ENCODE peak calls at places on chromosomes 16 and 17, in eight cellular contexts. H, Y, L, P, A, G, S and B are unnamed samples.

GRCh38 chr16:86396318-86396882 is 113.9 kb upstream of the FOXF1 start:
- DNase-seq in L (no peak), H (no peak), Y (no peak), P (peak; percentile 78), S (no peak), A (no peak), G (peak; percentile 55), B (no peak)

GRCh38 chr17:16273499-16273898 is 56.5 kb downstream of the PIGL start:
- DNase-seq in L (no peak), A (no peak), Y (no peak), S (no peak), G (no peak), H (no peak), P (peak; percentile 61), B (no peak)

GRCh38 chr17:74215332-74215727 is 2.0 kb downstream of the TTYH2 start:
- DNase-seq in H (no peak), Y (no peak), A (no peak), G (no peak), L (no peak), P (no peak), S (peak; percentile 60), B (no peak)

GRCh38 chr17:13728751-13729150 is 127.0 kb upstream of the HS3ST3A1 start:
- DNase-seq in Y (no peak), P (peak; percentile 56), L (no peak), H (no peak), S (no peak), G (no peak), A (no peak), B (no peak)

GRCh38 chr17:79531696-79532095 is 79.2 kb downstream of the RBFOX3 start:
- DNase-seq in A (no peak), H (no peak), G (no peak), L (no peak), S (no peak), P (no peak), Y (no peak), B (no peak)

GRCh38 chr17:45305532-45306087 is 11.2 kb downstream of the MAP3K14 start:
- DNase-seq in Y (no peak), L (no peak), S (no peak), P (peak; percentile 47), G (no peak), H (no peak), A (no peak), B (no peak)

GRCh38 chr16:3152273-3153076 is 17.6 kb downstream of the ZNF213 start:
- DNase-seq in Y (peak; percentile 68), P (peak; percentile 90), G (peak; percentile 93), H (peak; percentile 93), A (peak; percentile 86), L (peak; percentile 59), S (peak; percentile 85), B (peak; percentile 97)

GRCh38 chr17:67994827-67995567 is 1.3 kb downstream of the C17orf58 start:
- DNase-seq in Y (no peak), P (peak; percentile 88), L (no peak), H (no peak), S (no peak), A (no peak), G (no peak), B (no peak)

GRCh38 chr17:82008258-82008940 is 14.3 kb downstream of the CENPX start:
- DNase-seq in G (no peak), P (no peak), A (no peak), L (no peak), S (no peak), Y (no peak), H (no peak), B (no peak)

GRCh38 chr17:27783951-27784350 is 16.4 kb downstream of the NOS2 start:
- DNase-seq in S (no peak), P (peak; percentile 4), A (no peak), L (no peak), G (no peak), H (no peak), Y (no peak), B (no peak)

GRCh38 chr17:81586096-81586495 is 33.9 kb upstream of the FAAP100 start:
- DNase-seq in H (no peak), P (no peak), A (no peak), G (no peak), L (no peak), S (no peak), Y (no peak), B (no peak)

GRCh38 chr17:62716834-62717588 is 89.5 kb downstream of the MRC2 start:
- DNase-seq in G (no peak), S (no peak), P (no peak), H (no peak), L (no peak), A (no peak), Y (no peak), B (no peak)

GRCh38 chr17:50209472-50210248 is 8.2 kb upstream of the COL1A1 start:
- DNase-seq in G (peak; percentile 88), L (no peak), S (no peak), H (no peak), Y (no peak), A (no peak), P (peak; percentile 99), B (no peak)

GRCh38 chr17:61833536-61834203 is 29.7 kb downstream of the BRIP1 start:
- DNase-seq in Y (no peak), S (no peak), A (no peak), G (no peak), P (peak; percentile 84), L (no peak), H (no peak), B (no peak)

GRCh38 chr17:9987779-9988585 is 82.9 kb upstream of the RCVRN start:
- DNase-seq in S (no peak), Y (no peak), L (peak; percentile 71), A (no peak), P (peak; percentile 21), H (no peak), G (peak; percentile 18), B (peak; percentile 11)

GRCh38 chr16:85569615-85570212 is 43.4 kb upstream of the GSE1 start:
- DNase-seq in H (peak; percentile 94), Y (no peak), S (no peak), L (peak; percentile 90), A (no peak), P (peak; percentile 84), G (no peak), B (peak; percentile 87)

GRCh38 chr17:72176902-72177660 is 56.3 kb downstream of the SOX9 start:
- DNase-seq in H (no peak), G (no peak), S (no peak), P (peak; percentile 6), L (no peak), A (no peak), Y (no peak), B (no peak)

GRCh38 chr16:5056347-5056746 is 9.4 kb downstream of the C16orf89 start:
- DNase-seq in G (no peak), S (no peak), Y (peak; percentile 32), H (no peak), P (no peak), A (no peak), L (peak; percentile 69), B (peak; percentile 64)

GRCh38 chr17:7589891-7590611 is at the start of gene SOX15:
- DNase-seq in A (no peak), P (peak; percentile 55), G (no peak), S (no peak), H (no peak), Y (no peak), L (no peak), B (no peak)

GRCh38 chr16:85235988-85236831 is 123.9 kb upstream of the CIBAR2 start:
- DNase-seq in P (no peak), Y (no peak), S (no peak), A (no peak), G (no peak), H (no peak), L (peak; percentile 71), B (no peak)

GRCh38 chr17:5837055-5837491 is 233.1 kb upstream of the WSCD1 start:
- DNase-seq in L (no peak), H (no peak), Y (no peak), G (no peak), P (peak; percentile 52), A (no peak), S (no peak), B (no peak)

GRCh38 chr17:1750628-1751027 is 8.0 kb downstream of the SERPINF2 start:
- DNase-seq in S (no peak), A (no peak), H (no peak), L (no peak), Y (no peak), G (no peak), P (no peak), B (no peak)

GRCh38 chr16:87404764-87405625 is 12.9 kb downstream of the MAP1LC3B start:
- DNase-seq in G (no peak), A (no peak), P (no peak), H (no peak), Y (no peak), L (no peak), S (no peak), B (no peak)

GRCh38 chr17:5544115-5544514 is 40.2 kb downstream of the NLRP1 start:
- DNase-seq in A (no peak), S (no peak), H (no peak), G (no peak), P (no peak), L (no peak), Y (no peak), B (no peak)

GRCh38 chr17:69060835-69061234 is at the start of gene ABCA9:
- DNase-seq in A (no peak), S (peak; percentile 30), P (no peak), L (no peak), G (no peak), H (no peak), Y (no peak), B (no peak)

GRCh38 chr17:9432121-9432866 is 143.3 kb downstream of the STX8 start:
- DNase-seq in S (no peak), G (no peak), A (no peak), Y (no peak), L (peak; percentile 62), H (no peak), P (peak; percentile 3), B (peak; percentile 41)

GRCh38 chr17:9677932-9678331 is 32.6 kb downstream of the USP43 start:
- DNase-seq in S (no peak), G (no peak), P (no peak), L (no peak), Y (no peak), H (no peak), A (no peak), B (no peak)